ENCODE peak calls at places on chromosomes 7 and 10, in seven cellular contexts. H is GM13977; L is stimulated activated CD8-positive, alpha-beta memory T cell treated with anti-CD3 and anti-CD28 coated beads, Interleukin-12 subunit alpha, Interleukin-12 subunit beta, amount 100 ng/mL, for 4 hours; O is non-pigmented ciliary epithelial cell; Z is astrocyte; C is HTR-8/SVneo; B is amniotic stem cell. G is an unnamed sample.

GRCh38 chr7:122746948-122747347 is 44.2 kb upstream of the RNF148 start:
- DNase-seq in Z (no peak), L (no peak), H (no peak), B (no peak), C (no peak), O (no peak), G (no peak)

GRCh38 chr10:103757531-103758293 is 97.7 kb downstream of the SH3PXD2A start:
- DNase-seq in C (peak; percentile 61), B (peak; percentile 8), L (no peak), Z (peak; percentile 76), O (no peak), H (no peak), G (peak; percentile 68)

GRCh38 chr7:148623586-148624282 is 33.2 kb downstream of the C7orf33 start:
- DNase-seq in L (no peak), O (peak; percentile 13), Z (peak; percentile 77), H (no peak), B (no peak), C (peak; percentile 13), G (no peak)

GRCh38 chr10:131840788-131841118 is 60.1 kb upstream of the PPP2R2D start:
- DNase-seq in O (no peak), H (no peak), B (no peak), Z (no peak), L (no peak), C (no peak), G (no peak)

GRCh38 chr7:131159961-131160361 is 167.7 kb upstream of the MKLN1 start:
- DNase-seq in O (peak; percentile 46), B (peak; percentile 62), H (no peak), Z (peak; percentile 78), L (no peak), C (no peak), G (no peak)

GRCh38 chr10:60820093-60820769 is 42.0 kb downstream of the CDK1 start:
- DNase-seq in C (no peak), L (no peak), O (no peak), H (peak; percentile 11), B (no peak), Z (peak; percentile 91), G (no peak)

GRCh38 chr7:46297515-46297914 is 376.4 kb upstream of the IGFBP3 start:
- DNase-seq in H (no peak), O (no peak), B (no peak), Z (no peak), L (no peak), C (no peak), G (no peak)

GRCh38 chr7:22784346-22784745 is 38.3 kb downstream of the TOMM7 start:
- DNase-seq in Z (peak; percentile 70), C (no peak), H (no peak), O (no peak), L (no peak), B (no peak), G (no peak)

GRCh38 chr10:22230331-22230833 is 12.6 kb upstream of the EBLN1 start:
- DNase-seq in L (no peak), B (no peak), Z (peak; percentile 61), O (peak; percentile 30), C (no peak), H (peak; percentile 48), G (peak; percentile 74)

GRCh38 chr7:85829817-85830432 is 643.1 kb upstream of the SEMA3D start:
- DNase-seq in L (no peak), B (peak; percentile 11), Z (no peak), H (no peak), O (no peak), C (peak; percentile 4), G (no peak)

GRCh38 chr7:78018541-78019456 is 220.2 kb downstream of the PHTF2 start:
- DNase-seq in C (no peak), H (no peak), B (no peak), Z (peak; percentile 39), O (no peak), L (no peak), G (no peak)

GRCh38 chr10:132681858-132682755 is 103.8 kb downstream of the NKX6-2 start:
- DNase-seq in B (no peak), O (no peak), L (no peak), C (no peak), H (no peak), Z (no peak), G (no peak)

GRCh38 chr7:117212969-117213877 is 109.6 kb downstream of the WNT2 start:
- DNase-seq in C (peak; percentile 34), H (peak; percentile 51), O (peak; percentile 43), Z (peak; percentile 78), L (no peak), B (no peak), G (peak; percentile 49)

GRCh38 chr10:125599194-125599593 is 83.8 kb downstream of the TEX36 start:
- DNase-seq in L (no peak), Z (no peak), B (no peak), H (no peak), C (no peak), O (no peak), G (no peak)

GRCh38 chr7:26189000-26189539 is 11.5 kb downstream of the HNRNPA2B1 start:
- DNase-seq in C (no peak), Z (no peak), O (no peak), H (no peak), B (no peak), L (no peak), G (no peak)

GRCh38 chr10:124560377-124560776 is 98.8 kb downstream of the LHPP start:
- DNase-seq in C (no peak), L (no peak), O (peak; percentile 50), B (no peak), Z (peak; percentile 41), H (no peak), G (no peak)

G was measured in CD4-positive, CD25-positive, alpha-beta regulatory T cell.